ENCODE peak calls at places on chromosomes 6 and 20, in nine cellular contexts. K is WERI-Rb-1; G is CD8-positive, alpha-beta memory T cell; N is cardiac muscle cell; T is colonic mucosa; S is upper lobe of right lung; Z is fibroblast of lung; R is CD4-positive, alpha-beta memory T cell; B is pancreas. W is an unnamed sample.

GRCh38 chr20:43942661-43943285 is 28.1 kb downstream of the TOX2 start:
- DNase-seq in K (no peak), G (peak), N (no peak), T (no peak), S (no peak), Z (peak), R (peak), B (no peak), W (peak)

GRCh38 chr20:60086936-60087562 is 128.8 kb downstream of the CDH26 start:
- DNase-seq in K (no peak), G (no peak), N (no peak), T (no peak), S (no peak), Z (no peak), R (no peak), B (no peak), W (no peak)

GRCh38 chr6:27178001-27178730 is 69.3 kb upstream of the PRSS16 start:
- DNase-seq in K (no peak), G (peak), N (peak), T (peak), S (no peak), Z (peak), R (peak), B (peak), W (peak)

GRCh38 chr20:58616411-58616810 is 34.7 kb upstream of the STX16 start:
- DNase-seq in K (no peak), G (no peak), N (no peak), T (no peak), S (no peak), Z (no peak), R (no peak), B (no peak), W (no peak)

GRCh38 chr6:42471116-42471515 is 19.4 kb upstream of the TRERF1 start:
- DNase-seq in K (no peak), G (no peak), N (no peak), T (no peak), S (no peak), Z (no peak), R (no peak), B (no peak), W (no peak)

GRCh38 chr20:38874460-38875169 is 51.6 kb upstream of the FAM83D start:
- DNase-seq in K (no peak), G (peak), N (no peak), T (peak), S (no peak), Z (no peak), R (peak), B (no peak), W (no peak)

GRCh38 chr6:65760285-65760684 is 53.3 kb upstream of the EYS start:
- DNase-seq in K (no peak), G (no peak), N (no peak), T (no peak), S (no peak), Z (no peak), R (no peak), B (no peak), W (peak)

GRCh38 chr20:2485662-2486061 is 15.1 kb upstream of the SNRPB start:
- DNase-seq in K (no peak), G (no peak), N (no peak), T (no peak), S (no peak), Z (no peak), R (no peak), B (no peak), W (no peak)

GRCh38 chr6:97133071-97133470 is 149.9 kb downstream of the MMS22L start:
- DNase-seq in K (no peak), G (no peak), N (peak), T (no peak), S (no peak), Z (peak), R (no peak), B (no peak), W (no peak)

GRCh38 chr6:128452713-128453112 is 67.7 kb downstream of the PTPRK start:
- DNase-seq in K (no peak), G (no peak), N (no peak), T (no peak), S (no peak), Z (no peak), R (no peak), B (no peak), W (no peak)

GRCh38 chr6:69181964-69182363 is 546.9 kb downstream of the ADGRB3 start:
- DNase-seq in K (no peak), G (no peak), N (no peak), T (no peak), S (no peak), Z (no peak), R (no peak), B (no peak), W (no peak)

GRCh38 chr6:72111611-72112010 is 225.3 kb downstream of the RIMS1 start:
- DNase-seq in K (no peak), G (no peak), N (no peak), T (no peak), S (no peak), Z (no peak), R (no peak), B (no peak), W (no peak)

GRCh38 chr6:31898200-31899011 is 908 bp upstream of the EHMT2 start:
- DNase-seq in K (peak), G (peak), N (peak), T (peak), S (no peak), Z (peak), R (peak), B (no peak), W (no peak)

GRCh38 chr6:106097368-106098231 is 11.5 kb downstream of the PRDM1 start:
- DNase-seq in K (no peak), G (peak), N (no peak), T (peak), S (no peak), Z (peak), R (peak), B (no peak), W (no peak)

GRCh38 chr6:133991096-133991593 is 38.1 kb downstream of the TBPL1 start:
- DNase-seq in K (no peak), G (no peak), N (no peak), T (no peak), S (no peak), Z (peak), R (no peak), B (no peak), W (peak)

GRCh38 chr6:69466979-69467570 is 329.7 kb downstream of the LMBRD1 start:
- DNase-seq in K (no peak), G (no peak), N (no peak), T (no peak), S (no peak), Z (no peak), R (no peak), B (no peak), W (no peak)

GRCh38 chr20:9609892-9610502 is 95.6 kb downstream of the LAMP5 start:
- DNase-seq in K (peak), G (no peak), N (peak), T (peak), S (no peak), Z (peak), R (no peak), B (peak), W (no peak)

GRCh38 chr20:25576783-25577530 is 8.4 kb downstream of the NINL start:
- DNase-seq in K (no peak), G (no peak), N (no peak), T (no peak), S (no peak), Z (no peak), R (no peak), B (no peak), W (no peak)

GRCh38 chr6:22471369-22471690 is 98.0 kb upstream of the HDGFL1 start:
- DNase-seq in K (no peak), G (no peak), N (no peak), T (no peak), S (no peak), Z (no peak), R (no peak), B (no peak), W (no peak)

GRCh38 chr20:17976305-17976704 is 7.5 kb downstream of the MGME1 start:
- DNase-seq in K (no peak), G (no peak), N (no peak), T (no peak), S (no peak), Z (no peak), R (no peak), B (no peak), W (no peak)

GRCh38 chr6:33174784-33175183 is 17.5 kb downstream of the COL11A2 start:
- DNase-seq in K (no peak), G (no peak), N (no peak), T (no peak), S (peak), Z (no peak), R (no peak), B (no peak), W (no peak)
- H3K4me3 ChIP-seq in K (no peak), G (no peak), N (no peak), T (no peak), S (no peak), Z (no peak), R (no peak), B (no peak), W (no peak)

GRCh38 chr6:109979033-109979921 is 1.2 kb downstream of the GPR6 start:
- DNase-seq in K (peak), G (no peak), N (peak), T (no peak), S (peak), Z (no peak), R (no peak), B (no peak), W (no peak)
- H3K4me3 ChIP-seq in K (peak), G (no peak), N (no peak), T (no peak), S (no peak), Z (no peak), R (no peak), B (no peak), W (no peak)

DNA sequence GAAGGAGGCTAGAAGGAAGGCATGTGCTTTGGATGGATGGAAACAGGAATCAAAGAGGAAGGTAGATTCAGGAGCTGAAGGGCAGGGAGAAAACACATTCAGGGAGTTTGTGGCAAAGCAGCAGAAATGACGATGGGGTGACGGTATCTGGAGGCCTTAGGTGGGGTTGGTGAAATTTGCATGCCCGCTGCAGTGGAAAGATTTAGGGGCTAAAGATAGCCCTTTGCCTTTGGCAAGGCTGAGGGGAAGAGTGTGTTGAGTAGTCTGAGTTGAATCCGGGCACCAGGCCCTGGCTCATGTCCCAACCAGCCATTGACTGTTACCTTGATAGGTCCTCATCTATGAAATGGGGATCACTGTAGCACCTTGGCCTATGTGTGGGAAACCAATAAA is 1.3 kb downstream of the GZF1 start:
- DNase-seq in K (no peak), G (no peak), N (no peak), T (no peak), S (no peak), Z (no peak), R (no peak), B (peak), W (no peak)
- H3K4me3 ChIP-seq in K (peak), G (peak), N (peak), T (peak), S (peak), Z (peak), R (peak), B (no peak), W (peak)

GRCh38 chr20:19211252-19211651 is 1.2 kb upstream of the SLC24A3 start:
- DNase-seq in K (no peak), G (no peak), N (no peak), T (no peak), S (no peak), Z (no peak), R (no peak), B (no peak), W (no peak)
- H3K4me3 ChIP-seq in K (no peak), G (no peak), N (no peak), T (peak), S (peak), Z (no peak), R (no peak), B (no peak), W (no peak)

GRCh38 chr6:123803456-123803861 is 206 bp upstream of the NKAIN2 start:
- DNase-seq in K (no peak), G (no peak), N (no peak), T (no peak), S (no peak), Z (no peak), R (no peak), B (no peak), W (no peak)
- H3K4me3 ChIP-seq in K (peak), G (no peak), N (peak), T (peak), S (peak), Z (peak), R (no peak), B (peak), W (peak)

DNA sequence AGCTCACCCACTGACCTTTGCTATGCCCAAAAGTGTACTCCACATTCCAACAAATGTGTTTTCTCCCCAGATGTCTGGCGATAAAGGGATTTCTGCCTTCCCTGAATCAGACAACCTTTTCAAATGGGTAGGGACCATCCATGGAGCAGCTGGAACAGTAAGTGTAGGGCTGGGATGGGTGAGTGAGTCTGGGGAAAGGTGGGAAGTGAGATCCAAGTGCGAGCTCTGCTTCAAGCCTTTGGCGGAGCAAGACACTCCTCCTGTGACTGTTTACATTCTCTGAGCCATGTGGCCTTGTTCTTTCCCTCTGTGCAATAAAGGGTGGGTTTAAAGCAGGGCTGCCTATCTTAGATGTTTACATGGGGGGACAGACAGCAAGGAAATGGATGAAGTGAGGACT is 1.9 kb downstream of the UBE2C start:
- DNase-seq in K (no peak), G (no peak), N (no peak), T (no peak), S (no peak), Z (no peak), R (no peak), B (no peak), W (no peak)
- H3K4me3 ChIP-seq in K (no peak), G (no peak), N (no peak), T (no peak), S (no peak), Z (no peak), R (no peak), B (no peak), W (no peak)

GRCh38 chr6:139569561-139569960 is 195.1 kb upstream of the CITED2 start:
- DNase-seq in K (no peak), G (no peak), N (no peak), T (no peak), S (no peak), Z (peak), R (no peak), B (no peak), W (no peak)
- H3K4me3 ChIP-seq in K (no peak), G (no peak), N (no peak), T (no peak), S (no peak), Z (no peak), R (no peak), B (no peak), W (no peak)

GRCh38 chr20:40683221-40683893 is 5.7 kb downstream of the MAFB start:
- DNase-seq in K (no peak), G (no peak), N (peak), T (no peak), S (peak), Z (peak), R (no peak), B (no peak), W (no peak)
- H3K4me3 ChIP-seq in K (no peak), G (no peak), N (peak), T (peak), S (peak), Z (no peak), R (no peak), B (no peak), W (peak)

GRCh38 chr6:29009358-29009757 is 4.2 kb upstream of the ZNF311 start:
- DNase-seq in K (no peak), G (no peak), N (no peak), T (no peak), S (no peak), Z (no peak), R (no peak), B (no peak), W (no peak)

GRCh38 chr6:29005183-29005885 is at the start of gene ZNF311:
- DNase-seq in K (no peak), G (peak), N (peak), T (peak), S (peak), Z (peak), R (peak), B (peak), W (no peak)

GRCh38 chr6:29011276-29011734 is 6.2 kb upstream of the ZNF311 start:
- DNase-seq in K (peak), G (peak), N (peak), T (no peak), S (no peak), Z (peak), R (peak), B (peak), W (no peak)

GRCh38 chr6:29008089-29008488 is 3.0 kb upstream of the ZNF311 start:
- DNase-seq in K (no peak), G (no peak), N (no peak), T (no peak), S (no peak), Z (no peak), R (no peak), B (no peak), W (no peak)
- H3K4me3 ChIP-seq in K (no peak), G (no peak), N (no peak), T (no peak), S (no peak), Z (no peak), R (no peak), B (no peak), W (no peak)

W was measured in skeletal muscle cell.